ENCODE peak calls at places on chromosomes 6 and 20, in five cellular contexts. M, Z, O, N and P are unnamed samples.
A peak's percentile ranks its signal among the peaks of the same experiment; 100 is the strongest.

GRCh38 chr20:1998715-1999114 is 4.9 kb upstream of the PDYN start:
- DNase-seq in N (no peak), M (no peak), O (no peak), Z (no peak), P (no peak)

GRCh38 chr6:139753198-139753861 is 378.9 kb upstream of the CITED2 start:
- DNase-seq in Z (no peak), N (no peak), O (peak; percentile 58), M (peak; percentile 55), P (no peak)

GRCh38 chr6:166586424-166587156 is at the start of gene RAMACL:
- DNase-seq in Z (no peak), N (peak; percentile 88), M (no peak), O (no peak), P (no peak)

GRCh38 chr20:44463466-44463865 is 12.2 kb upstream of the TTPAL start:
- DNase-seq in N (no peak), O (no peak), Z (no peak), M (no peak), P (no peak)

GRCh38 chr6:57173056-57173885 is 1.1 kb downstream of the BAG2 start:
- DNase-seq in N (peak; percentile 62), Z (no peak), M (no peak), O (peak; percentile 15), P (no peak)

GRCh38 chr20:34989670-34990069 is 34.0 kb downstream of the MYH7B start:
- DNase-seq in O (no peak), N (no peak), Z (no peak), M (no peak), P (no peak)

GRCh38 chr20:45933231-45934045 is 1.0 kb upstream of the PCIF1 start:
- DNase-seq in N (peak; percentile 86), O (peak; percentile 69), M (peak; percentile 56), Z (no peak), P (no peak)

GRCh38 chr20:56968386-56969048 is 297.9 kb downstream of the BMP7 start:
- DNase-seq in O (no peak), M (no peak), Z (no peak), N (no peak), P (no peak)

GRCh38 chr6:80637312-80637711 is 530.8 kb downstream of the BCKDHB start:
- DNase-seq in O (peak; percentile 47), Z (no peak), N (no peak), M (no peak), P (no peak)

GRCh38 chr6:72316675-72317380 is 305.0 kb upstream of the KCNQ5 start:
- DNase-seq in N (no peak), Z (no peak), M (no peak), O (no peak), P (no peak)

GRCh38 chr20:59469266-59470252 is 134.8 kb upstream of the PHACTR3 start:
- DNase-seq in N (no peak), M (no peak), Z (no peak), O (no peak), P (no peak)

GRCh38 chr20:9686866-9687265 is 152.0 kb downstream of the PAK5 start:
- DNase-seq in Z (no peak), O (no peak), M (no peak), N (no peak), P (no peak)

GRCh38 chr20:9685011-9685410 is 153.9 kb downstream of the PAK5 start:
- DNase-seq in O (no peak), N (no peak), Z (no peak), M (no peak), P (no peak)

GRCh38 chr20:9689041-9689440 is 149.8 kb downstream of the PAK5 start:
- DNase-seq in Z (no peak), N (no peak), O (no peak), M (no peak), P (no peak)

GRCh38 chr20:9686001-9686400 is 152.9 kb downstream of the PAK5 start:
- DNase-seq in Z (no peak), O (no peak), N (no peak), M (no peak), P (no peak)

GRCh38 chr20:9686455-9686854 is 152.4 kb downstream of the PAK5 start:
- DNase-seq in Z (no peak), O (no peak), M (no peak), N (no peak), P (no peak)
- TF ChIP-seq CTCF in Z (no peak), O (no peak), M (no peak), N (no peak), P (no peak)

GRCh38 chr6:42007753-42008528 is 42.4 kb upstream of the TAF8 start:
- DNase-seq in M (no peak), O (no peak), N (peak; percentile 88), Z (no peak), P (no peak)
- H3K4me3 ChIP-seq in M (no peak overlapping the region), O (no peak overlapping the region), N (peak overlapping the region; percentile 53), Z (no peak overlapping the region), P (no peak overlapping the region)

GRCh38 chr6:67689329-67689728 is 945.8 kb upstream of the ADGRB3 start:
- DNase-seq in Z (no peak), M (no peak), N (no peak), O (no peak), P (no peak)

GRCh38 chr6:67698534-67698933 is 936.5 kb upstream of the ADGRB3 start:
- DNase-seq in Z (no peak), N (no peak), O (no peak), M (no peak), P (no peak)

GRCh38 chr6:67694127-67694526 is 941.0 kb upstream of the ADGRB3 start:
- DNase-seq in O (no peak), Z (no peak), M (no peak), N (peak; percentile 5), P (no peak)
- TF ChIP-seq CTCF in O (no peak), Z (no peak), M (no peak), N (peak; percentile 46), P (peak; percentile 23)

GRCh38 chr20:38170219-38170902 is 5.3 kb upstream of the TGM2 start:
- DNase-seq in M (no peak), Z (no peak), O (no peak), N (no peak), P (no peak)
- H3K4me3 ChIP-seq in M (no peak overlapping the region), Z (no peak overlapping the region), O (no peak overlapping the region), N (no peak overlapping the region), P (no peak overlapping the region)

DNA sequence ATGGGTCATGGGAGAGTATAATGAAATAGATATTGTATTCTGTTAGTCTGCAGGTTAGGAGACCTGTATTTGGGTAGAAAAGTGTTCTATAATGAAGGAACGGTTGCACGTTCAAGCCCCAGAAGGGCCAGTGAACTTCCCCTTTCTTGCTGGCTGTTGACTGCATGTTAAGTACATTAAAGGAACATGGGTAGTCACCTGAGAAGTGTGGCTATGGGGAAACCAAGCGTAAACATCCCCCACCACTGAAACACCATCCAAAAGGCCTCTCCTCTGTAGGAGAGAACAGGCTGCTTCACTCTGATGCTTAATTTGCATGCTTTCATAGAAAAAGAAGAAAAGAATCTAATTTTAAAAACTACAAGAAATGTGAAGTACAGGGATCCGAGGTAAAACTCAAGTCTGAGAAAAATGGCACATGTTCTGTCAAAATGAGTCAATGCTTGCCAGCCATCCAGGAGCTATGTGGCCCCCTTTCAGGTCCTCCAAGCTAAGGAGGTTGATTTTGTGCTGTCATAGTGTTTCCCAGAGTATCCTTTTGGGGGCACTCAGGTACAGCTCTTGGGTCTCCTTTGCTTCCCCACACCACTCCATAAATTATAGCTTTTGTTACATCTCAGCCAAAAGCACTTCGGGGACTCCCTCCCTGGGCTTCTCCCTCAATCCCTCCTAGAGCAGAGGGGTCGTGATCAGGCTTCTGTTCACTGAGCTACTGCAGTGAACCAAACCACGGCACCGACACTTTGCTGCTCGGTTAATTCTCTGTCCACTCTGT is 283.7 kb upstream of the AGPAT4 start:
- DNase-seq in Z (no peak), O (no peak), M (no peak), N (peak; percentile 2), P (no peak)
- TF ChIP-seq CTCF in Z (no peak), O (no peak), M (no peak), N (no peak), P (no peak)

GRCh38 chr6:32047855-32048766 is 9.9 kb downstream of the CYP21A2 start:
- DNase-seq in M (no peak), Z (peak; percentile 7), O (peak; percentile 24), N (peak; percentile 54), P (no peak)
- H3K4me3 ChIP-seq in M (no peak overlapping the region), Z (no peak overlapping the region), O (no peak overlapping the region), N (no peak overlapping the region), P (no peak overlapping the region)

GRCh38 chr20:25313608-25314007 is 65.7 kb downstream of the PYGB start:
- DNase-seq in Z (no peak), M (no peak), N (no peak), O (no peak), P (no peak)

GRCh38 chr20:25317351-25318075 is 69.6 kb downstream of the PYGB start:
- DNase-seq in O (no peak), Z (no peak), N (no peak), M (no peak), P (no peak)

GRCh38 chr20:25315418-25316210 is 67.7 kb downstream of the PYGB start:
- DNase-seq in O (no peak), Z (no peak), N (no peak), M (no peak), P (no peak)

GRCh38 chr20:25316506-25317190 is 68.8 kb downstream of the PYGB start:
- DNase-seq in M (no peak), O (no peak), N (no peak), Z (no peak), P (no peak)

GRCh38 chr20:25314497-25315417 is 66.9 kb downstream of the PYGB start:
- DNase-seq in M (no peak), Z (no peak), O (no peak), N (no peak), P (no peak)
- TF ChIP-seq CTCF in M (no peak), Z (no peak), O (no peak), N (no peak), P (no peak)

GRCh38 chr6:149449054-149449453 is 35.8 kb downstream of the ZC3H12D start:
- DNase-seq in N (no peak), Z (no peak), O (no peak), M (no peak), P (no peak)

GRCh38 chr6:149452062-149452939 is 32.5 kb downstream of the ZC3H12D start:
- DNase-seq in N (no peak), Z (no peak), M (no peak), O (no peak), P (no peak)

GRCh38 chr6:149451361-149452061 is 33.3 kb downstream of the ZC3H12D start:
- DNase-seq in N (no peak), O (no peak), M (no peak), Z (no peak), P (no peak)

GRCh38 chr6:149449831-149450678 is 34.8 kb downstream of the ZC3H12D start:
- DNase-seq in Z (no peak), N (no peak), O (no peak), M (no peak), P (no peak)

DNA sequence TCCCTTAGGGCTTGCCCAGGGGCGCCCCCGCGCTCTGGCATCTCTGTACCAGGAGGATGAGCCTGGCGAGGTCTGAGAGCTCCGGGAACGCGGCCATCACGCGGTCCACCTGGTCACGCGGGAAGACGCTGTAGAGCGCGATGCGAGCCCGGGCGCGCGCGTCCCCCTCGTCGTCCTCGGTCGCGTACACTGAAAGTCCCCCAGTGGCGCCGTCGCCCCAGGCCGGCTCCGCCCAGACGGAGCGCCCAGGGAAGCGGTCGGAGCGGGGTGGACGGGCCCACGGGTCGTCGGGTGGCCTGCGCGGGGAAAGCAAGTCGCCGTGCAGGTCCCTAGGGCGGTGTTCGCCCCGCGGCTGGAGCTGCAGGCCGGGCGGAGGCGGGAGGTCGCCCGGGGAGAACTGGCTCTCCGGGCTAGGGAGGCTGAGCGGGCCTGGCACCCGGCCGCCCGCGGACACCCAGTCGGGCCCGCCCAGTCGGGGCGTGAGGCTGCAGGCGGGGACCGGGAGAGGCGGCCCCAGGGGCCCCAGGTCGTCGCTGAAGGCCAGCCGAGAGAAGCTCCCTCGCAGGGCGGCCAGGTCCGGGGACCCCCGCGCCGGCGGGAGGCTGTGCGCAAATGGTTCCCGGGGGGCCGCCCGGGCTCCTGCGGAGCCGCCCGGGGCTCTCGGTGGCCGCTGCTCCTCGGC is 34.0 kb downstream of the ZC3H12D start:
- DNase-seq in Z (no peak), O (no peak), M (no peak), N (no peak), P (no peak)
- H3K4me3 ChIP-seq in Z (peak overlapping the region; percentile 38), O (peak overlapping the region; percentile 30), M (peak overlapping the region; percentile 36), N (no peak overlapping the region), P (peak overlapping the region; percentile 21)